ENCODE peak calls at places on chromosome 20, in four cellular contexts. J, T, Q and F are unnamed samples.

GRCh38 chr20:33545763-33546162 is 55.9 kb downstream of the CBFA2T2 start:
- DNase-seq in T (no peak), J (no peak), Q (no peak), F (no peak)

GRCh38 chr20:63295018-63295417 is 2.0 kb downstream of the COL20A1 start:
- DNase-seq in Q (no peak), T (no peak), J (no peak), F (no peak)

GRCh38 chr20:57464642-57465211 is 60.2 kb downstream of the CTCFL start:
- DNase-seq in T (peak), Q (no peak), J (peak), F (no peak)

GRCh38 chr20:32582659-32583580 is 2.2 kb downstream of the NOL4L start:
- DNase-seq in J (no peak), Q (peak), T (no peak), F (no peak)

GRCh38 chr20:34365765-34366213 is 2.7 kb downstream of the ITCH start:
- DNase-seq in T (no peak), J (no peak), Q (no peak), F (no peak)

GRCh38 chr20:60224914-60225313 is 266.7 kb downstream of the CDH26 start:
- DNase-seq in J (no peak), T (peak), Q (peak), F (no peak)

GRCh38 chr20:63858393-63859165 is 2.7 kb upstream of the ABHD16B start:
- DNase-seq in T (peak), Q (peak), J (no peak), F (peak)

GRCh38 chr20:2430538-2430937 is 40.1 kb downstream of the SNRPB start:
- DNase-seq in Q (no peak), T (no peak), J (no peak), F (no peak)

GRCh38 chr20:29443819-29444218 is 1813.6 kb upstream of the DEFB115 start:
- DNase-seq in J (no peak), T (no peak), Q (no peak), F (no peak)

GRCh38 chr20:31674895-31675827 is 37.4 kb downstream of the COX4I2 start:
- DNase-seq in T (no peak), J (no peak), Q (peak), F (peak)

DNA sequence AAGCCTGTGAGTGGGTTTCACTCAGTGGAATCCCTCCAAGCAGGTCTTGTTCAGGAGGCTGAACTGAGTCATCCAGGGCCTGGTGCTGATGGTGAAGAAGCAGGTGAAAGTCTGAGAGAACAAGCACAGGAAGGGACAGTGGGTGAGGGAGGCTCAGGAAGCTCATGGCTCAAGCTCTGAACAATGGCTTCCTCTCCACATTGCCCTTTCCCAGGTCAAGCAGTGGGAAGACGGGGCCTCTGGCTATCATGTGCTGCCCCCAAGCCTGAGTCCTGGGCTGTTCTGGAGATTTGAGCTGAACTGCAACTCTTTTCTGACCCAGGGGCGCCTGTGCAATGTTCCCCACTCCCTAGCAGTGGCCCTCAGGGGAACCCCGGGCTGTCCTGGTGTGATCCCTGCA is 3.4 kb downstream of the CST9L start:
- DNase-seq in T (no peak), Q (no peak), J (no peak), F (no peak)
- TF ChIP-seq JUND in T (no peak), Q (no peak), J (no peak), F (no peak)

DNA sequence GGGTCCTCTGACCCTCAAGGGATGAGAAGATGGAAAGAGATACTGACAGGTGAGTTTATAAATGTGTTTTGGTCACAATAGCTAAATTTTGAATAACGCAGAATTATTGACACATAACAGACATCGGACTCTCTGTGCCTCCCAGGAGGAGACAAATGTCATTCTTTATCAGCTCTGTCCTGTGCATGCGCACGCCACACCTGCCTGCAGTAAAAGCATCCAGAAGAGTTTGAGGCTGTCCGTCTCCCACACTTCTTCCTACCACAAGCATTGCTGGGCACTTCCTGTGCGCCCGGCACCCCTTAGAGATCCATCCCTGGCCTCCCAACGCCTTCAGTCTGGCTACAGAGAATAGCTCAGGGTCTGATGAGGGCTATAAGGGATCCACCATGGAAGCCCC is 81.5 kb upstream of the CST7 start:
- DNase-seq in T (no peak), J (no peak), Q (no peak), F (no peak)
- TF ChIP-seq JUND in T (no peak), J (no peak), Q (no peak), F (no peak)

DNA sequence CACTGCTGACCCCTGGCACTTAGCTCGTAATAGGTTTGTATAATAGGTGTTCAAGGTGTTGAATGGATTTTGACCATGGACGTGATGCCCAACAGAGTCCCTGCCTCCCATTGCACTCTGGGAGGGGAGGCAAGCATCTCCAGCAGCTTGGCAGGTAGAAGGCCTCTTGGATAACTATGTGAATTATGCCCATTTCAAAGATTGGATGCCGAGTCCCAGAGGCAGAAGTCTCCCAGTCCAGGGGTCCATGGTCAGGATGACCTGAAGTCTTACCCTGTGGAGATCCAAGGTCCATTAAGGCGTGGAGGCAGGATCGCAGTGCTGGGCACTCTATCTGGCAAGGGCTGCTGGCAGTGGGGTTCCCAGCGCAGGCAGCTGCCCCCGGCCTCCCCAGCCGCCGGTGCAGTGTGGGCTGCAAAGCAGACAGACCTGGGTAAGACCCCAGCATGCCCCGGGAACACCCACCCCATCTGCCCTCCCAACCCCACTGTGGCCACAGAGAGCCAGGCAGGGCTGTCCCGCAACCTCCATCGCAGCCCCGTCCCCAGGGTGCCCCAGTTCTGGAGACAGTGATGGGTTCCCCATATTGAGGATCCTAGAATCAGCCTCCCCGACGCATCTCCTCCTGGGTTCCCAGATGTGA is 44.7 kb downstream of the APCDD1L start:
- DNase-seq in Q (no peak), J (no peak), T (no peak), F (no peak)
- TF ChIP-seq JUND in Q (no peak), J (no peak), T (no peak), F (no peak)

DNA sequence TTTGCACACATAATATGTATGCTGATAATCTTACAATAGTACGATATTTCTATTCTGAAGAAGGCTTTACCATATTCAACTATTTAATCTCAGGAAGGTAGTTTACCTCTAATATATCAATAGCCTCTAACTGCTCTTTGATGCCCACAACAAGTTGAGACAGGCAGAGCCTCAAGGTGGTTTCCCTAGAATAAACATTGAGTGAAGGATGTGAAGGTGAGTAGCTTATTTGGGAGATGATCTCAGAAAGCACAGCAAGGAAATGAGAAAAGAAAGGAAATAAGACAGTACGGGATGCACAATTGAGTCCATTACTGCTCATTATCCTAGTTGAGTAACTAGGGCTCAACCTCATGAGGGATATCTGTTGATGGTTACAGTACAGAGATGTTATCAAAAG is 638.4 kb downstream of the MAFB start:
- DNase-seq in Q (no peak), J (no peak), T (no peak), F (no peak)
- TF ChIP-seq JUND in Q (no peak), J (no peak), T (no peak), F (no peak)

GRCh38 chr20:330233-331149 is 5.1 kb downstream of the SOX12 start:
- DNase-seq in Q (peak), J (no peak), T (peak), F (peak)
- TF ChIP-seq JUND in Q (no peak), J (no peak), T (no peak), F (no peak)

GRCh38 chr20:6636209-6637159 is 131.0 kb upstream of the BMP2 start:
- DNase-seq in J (no peak), Q (peak), T (peak), F (peak)
- TF ChIP-seq JUND in J (no peak), Q (no peak), T (no peak), F (no peak)

GRCh38 chr20:16761305-16761829 is 13.2 kb downstream of the OTOR start:
- DNase-seq in T (peak), Q (peak), J (peak), F (peak)
- TF ChIP-seq JUND in T (no peak), Q (no peak), J (no peak), F (no peak)

DNA sequence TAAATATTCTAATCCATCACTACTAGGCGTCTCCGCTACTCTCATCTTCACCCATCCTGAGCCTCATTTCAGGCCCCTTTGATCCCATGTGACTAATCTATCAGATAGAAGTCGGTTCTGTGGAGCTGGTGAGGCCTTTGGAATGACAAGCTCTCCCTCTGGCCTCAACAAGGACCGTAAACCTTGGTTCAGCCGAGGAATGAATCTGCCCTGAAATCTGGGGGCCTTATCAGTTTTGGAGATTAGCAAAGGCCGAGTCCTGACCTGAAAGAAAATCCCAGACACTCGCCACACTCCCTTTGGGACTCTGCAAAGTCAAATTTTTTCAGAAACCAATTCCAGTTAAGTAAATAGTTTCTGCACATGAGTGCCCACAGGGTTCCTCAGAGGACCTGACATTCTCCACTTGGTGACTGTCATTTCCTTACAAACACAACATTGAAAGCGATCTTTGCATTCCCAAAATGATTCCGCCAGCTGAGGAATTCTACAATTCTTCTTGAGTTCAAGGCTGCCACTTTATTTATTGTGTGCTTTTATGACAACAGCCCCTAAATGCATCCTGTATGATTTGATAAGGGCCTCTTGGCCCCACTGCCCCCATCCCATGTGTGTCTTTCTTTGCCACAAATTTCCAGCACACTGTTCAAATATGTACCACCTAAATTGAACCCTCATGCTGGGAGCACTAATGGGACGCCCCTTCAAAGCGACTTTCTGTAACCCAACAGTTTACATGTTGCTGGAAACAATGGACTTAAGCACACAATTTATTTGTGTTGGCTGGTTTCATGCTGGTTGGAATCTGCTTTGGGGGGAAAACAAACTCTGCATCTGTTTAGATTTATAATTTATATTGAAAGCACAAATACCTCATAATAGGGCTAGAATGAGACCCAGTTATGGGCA is 10.0 kb upstream of the RIPOR3 start:
- DNase-seq in T (peak), Q (no peak), J (no peak), F (no peak)
- TF ChIP-seq JUND in T (no peak), Q (no peak), J (no peak), F (no peak)

DNA sequence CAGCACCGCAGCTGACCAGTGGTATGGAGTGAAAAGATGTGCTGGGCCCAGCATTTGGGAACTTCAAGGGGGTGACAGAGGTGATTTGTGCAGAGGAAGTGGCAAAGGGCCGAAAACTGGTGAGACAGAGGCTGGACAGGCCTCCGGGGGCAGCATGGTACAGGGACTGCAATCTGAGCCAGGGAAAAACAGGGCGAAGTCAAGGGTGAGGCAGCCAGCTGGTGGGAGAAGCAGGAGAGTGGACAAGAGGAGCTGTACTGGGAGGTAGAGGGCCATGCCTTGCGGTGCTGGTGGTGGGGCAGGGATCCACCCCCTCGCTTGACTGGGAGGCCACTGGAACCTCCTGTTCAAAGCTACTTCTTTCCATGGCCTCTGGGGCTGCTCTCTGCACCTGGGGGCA is 7.3 kb upstream of the GFRA4 start:
- DNase-seq in T (no peak), J (no peak), Q (peak), F (peak)
- TF ChIP-seq JUND in T (no peak), J (no peak), Q (no peak), F (no peak)